ENCODE peak calls at places on chromosome 14, in six cellular contexts. F is heart right ventricle; O is HT-29; S is stimulated activated CD4-positive, alpha-beta T cell treated with anti-CD3 and anti-CD28 coated beads, Interleukin-2, amount 100 ng/mL, for 48 hours; W is T-helper 2 cell; I is EL. V is an unnamed sample.

GRCh38 chr14:69693823-69694729 is 72.9 kb upstream of the SRSF5 start:
- DNase-seq in F (no peak), O (peak), S (no peak), W (no peak), I (no peak), V (no peak)

GRCh38 chr14:28375295-28375694 is 391.3 kb upstream of the FOXG1 start:
- DNase-seq in F (no peak), O (peak), S (no peak), W (no peak), I (no peak), V (no peak)

GRCh38 chr14:72716471-72716870 is 177.4 kb downstream of the DPF3 start:
- DNase-seq in F (no peak), O (no peak), S (no peak), W (no peak), I (peak), V (no peak)

GRCh38 chr14:55302770-55303472 is 31.7 kb downstream of the FBXO34 start:
- DNase-seq in F (no peak), O (no peak), S (no peak), W (no peak), I (no peak), V (no peak)

GRCh38 chr14:63459738-63460137 is 83.4 kb downstream of the PPP2R5E start:
- DNase-seq in F (no peak), O (no peak), S (no peak), W (no peak), I (no peak), V (no peak)

GRCh38 chr14:82009993-82010392 is 476.3 kb upstream of the SEL1L start:
- DNase-seq in F (no peak), O (no peak), S (no peak), W (no peak), I (no peak), V (no peak)

GRCh38 chr14:69077841-69078240 is 75.1 kb downstream of the DCAF5 start:
- DNase-seq in F (no peak), O (peak), S (no peak), W (no peak), I (peak), V (no peak)

GRCh38 chr14:50853891-50854290 is 18.0 kb upstream of the ABHD12B start:
- DNase-seq in F (no peak), O (no peak), S (no peak), W (no peak), I (no peak), V (no peak)

GRCh38 chr14:75185251-75186040 is 9.0 kb upstream of the TMED10 start:
- DNase-seq in F (no peak), O (no peak), S (no peak), W (no peak), I (no peak), V (no peak)

GRCh38 chr14:92646952-92647461 is 101.4 kb downstream of the LGMN start:
- DNase-seq in F (no peak), O (peak), S (no peak), W (no peak), I (peak), V (no peak)

GRCh38 chr14:59688224-59689170 is 111.9 kb upstream of the CCDC175 start:
- DNase-seq in F (no peak), O (peak), S (peak), W (no peak), I (peak), V (no peak)

GRCh38 chr14:85415015-85415712 is 114.8 kb upstream of the FLRT2 start:
- DNase-seq in F (no peak), O (peak), S (no peak), W (no peak), I (peak), V (no peak)

GRCh38 chr14:36658091-36659009 is 3.3 kb upstream of the PAX9 start:
- DNase-seq in F (no peak), O (no peak), S (no peak), W (no peak), I (no peak), V (no peak)

GRCh38 chr14:100532916-100533630 is 54.1 kb downstream of the BEGAIN start:
- DNase-seq in F (peak), O (no peak), S (no peak), W (no peak), I (no peak), V (no peak)

GRCh38 chr14:101947577-101947903 is 16.8 kb upstream of the DYNC1H1 start:
- DNase-seq in F (no peak), O (no peak), S (peak), W (no peak), I (no peak), V (peak)

GRCh38 chr14:63891148-63891964 is 38.6 kb downstream of the SYNE2 start:
- DNase-seq in F (peak), O (no peak), S (no peak), W (no peak), I (no peak), V (no peak)

GRCh38 chr14:30223966-30224365 is 296.3 kb upstream of the PRKD1 start:
- DNase-seq in F (no peak), O (peak), S (no peak), W (no peak), I (no peak), V (no peak)

GRCh38 chr14:68458253-68458652 is 334.6 kb downstream of the ZFP36L1 start:
- DNase-seq in F (no peak), O (no peak), S (no peak), W (no peak), I (no peak), V (no peak)

GRCh38 chr14:95835331-95835730 is 41.3 kb upstream of the TUNAR start:
- DNase-seq in F (no peak), O (no peak), S (no peak), W (no peak), I (peak), V (no peak)

GRCh38 chr14:64682843-64683242 is 21.4 kb upstream of the PLEKHG3 start:
- DNase-seq in F (no peak), O (no peak), S (no peak), W (no peak), I (no peak), V (no peak)

GRCh38 chr14:100554082-100554677 is 33.0 kb downstream of the BEGAIN start:
- DNase-seq in F (peak), O (peak), S (no peak), W (no peak), I (no peak), V (no peak)

GRCh38 chr14:52583544-52583943 is 30.9 kb downstream of the GPR137C start:
- DNase-seq in F (no peak), O (no peak), S (no peak), W (no peak), I (peak), V (no peak)

GRCh38 chr14:78448483-78449094 is 278.4 kb downstream of the NRXN3 start:
- DNase-seq in F (no peak), O (peak), S (peak), W (no peak), I (peak), V (no peak)

GRCh38 chr14:99708449-99708848 is 24.4 kb downstream of the CYP46A1 start:
- DNase-seq in F (no peak), O (no peak), S (no peak), W (no peak), I (no peak), V (no peak)

GRCh38 chr14:82642425-82642824 is 1108.8 kb upstream of the SEL1L start:
- DNase-seq in F (no peak), O (no peak), S (no peak), W (no peak), I (no peak), V (peak)

GRCh38 chr14:24943024-24943423 is 106.9 kb downstream of the STXBP6 start:
- DNase-seq in F (peak), O (no peak), S (no peak), W (no peak), I (no peak), V (no peak)

GRCh38 chr14:90675399-90675798 is 140.8 kb downstream of the TTC7B start:
- DNase-seq in F (no peak), O (no peak), S (no peak), W (no peak), I (peak), V (no peak)

GRCh38 chr14:96960598-96961116 is 163.5 kb downstream of the VRK1 start:
- DNase-seq in F (no peak), O (no peak), S (no peak), W (no peak), I (no peak), V (no peak)

GRCh38 chr14:106024983-106025604 is 498.7 kb downstream of the TMEM121 start:
- DNase-seq in F (no peak), O (no peak), S (no peak), W (no peak), I (no peak), V (peak)